ENCODE peak calls at places on chromosome 6, in four cellular contexts. B, N, F and O are unnamed samples.

GRCh38 chr6:4397307-4397706 is 261.9 kb upstream of the ECI2 start:
- DNase-seq in B (no peak), N (no peak), F (no peak), O (no peak)

GRCh38 chr6:21836772-21837460 is 243.4 kb downstream of the SOX4 start:
- DNase-seq in B (no peak), N (no peak), F (no peak), O (no peak)

GRCh38 chr6:99746261-99746895 is 139.7 kb downstream of the PRDM13 start:
- DNase-seq in B (peak; percentile 38), N (peak; percentile 20), F (peak; percentile 48), O (peak; percentile 74)

GRCh38 chr6:169251371-169251802 is 2.3 kb downstream of the THBS2 start:
- DNase-seq in B (no peak), N (no peak), F (no peak), O (no peak)

GRCh38 chr6:16769131-16769985 is 8.1 kb upstream of the ATXN1 start:
- DNase-seq in B (peak; percentile 35), N (no peak), F (peak; percentile 39), O (peak; percentile 61)

GRCh38 chr6:125631165-125631564 is 118.3 kb upstream of the HEY2 start:
- DNase-seq in B (no peak), N (no peak), F (no peak), O (no peak)

GRCh38 chr6:132931937-132932336 is 117.6 kb downstream of the RPS12 start:
- DNase-seq in B (no peak), N (no peak), F (no peak), O (peak; percentile 76)

GRCh38 chr6:25689966-25690365 is 38.0 kb downstream of the SCGN start:
- DNase-seq in B (no peak), N (no peak), F (no peak), O (no peak)

GRCh38 chr6:24440897-24441598 is 38.3 kb downstream of the MRS2 start:
- DNase-seq in B (no peak), N (no peak), F (no peak), O (no peak)
- TF ChIP-seq MXI1 in B (no peak), N (no peak), F (no peak), O (no peak)

GRCh38 chr6:34342247-34342646 is 50.2 kb downstream of the NUDT3 start:
- DNase-seq in B (no peak), N (no peak), F (no peak), O (no peak)
- H3K4me1 ChIP-seq in B (no peaks in the 10 kb centered on the region), N (peaks cover 21% of the 10 kb centered on the region), F (no peaks in the 10 kb centered on the region), O (peaks cover 9% of the 10 kb centered on the region)

DNA sequence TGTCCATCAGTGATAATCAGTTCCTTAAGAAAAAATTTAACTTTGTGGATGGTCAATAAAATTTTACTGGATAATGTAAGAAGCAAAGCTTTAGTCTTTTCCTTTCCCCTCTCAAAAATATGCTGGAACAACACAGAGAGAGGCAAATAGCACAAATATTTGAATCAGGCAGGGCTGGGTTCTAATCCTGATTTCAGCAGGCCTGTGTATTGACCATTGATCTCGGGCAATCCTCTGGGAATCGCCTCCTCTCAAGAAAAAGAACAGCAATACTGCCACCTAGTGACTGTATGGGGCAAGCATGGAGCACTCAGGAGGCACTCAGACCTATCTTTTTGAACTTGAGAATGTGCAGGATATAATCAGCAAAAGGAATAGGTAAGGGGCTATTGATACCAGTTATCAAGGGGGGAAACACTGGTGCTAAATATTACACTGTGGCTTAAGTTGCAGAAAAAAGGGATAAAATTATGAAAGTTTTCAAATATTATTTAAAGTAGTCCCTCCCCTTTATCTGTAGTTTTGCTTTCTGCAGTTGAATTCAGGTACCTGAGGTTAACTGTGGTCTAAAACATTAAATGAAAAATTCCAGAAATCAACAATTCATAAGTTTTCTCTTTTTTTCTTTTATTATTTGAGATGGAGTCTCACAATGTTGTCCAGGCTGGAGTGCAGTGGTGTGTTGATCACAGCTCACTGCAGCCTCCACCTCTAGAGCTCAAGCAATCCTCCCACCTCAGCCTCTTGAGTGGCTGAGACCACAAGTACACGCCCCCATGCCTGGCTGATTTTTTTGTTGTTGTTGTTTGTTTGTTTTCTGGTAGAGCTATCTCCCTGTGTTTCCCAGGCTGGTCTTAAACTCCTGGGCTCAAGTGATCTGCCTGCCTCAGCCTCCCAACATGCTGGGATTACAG is 91.8 kb upstream of the NHSL1 start:
- DNase-seq in B (peak; percentile 72), N (peak; percentile 31), F (peak; percentile 89), O (peak; percentile 79)
- TF ChIP-seq MXI1 in B (no peak), N (no peak), F (no peak), O (no peak)

GRCh38 chr6:17871169-17871479 is 116.3 kb downstream of the KIF13A start:
- DNase-seq in B (no peak), N (no peak), F (no peak), O (no peak)
- H3K4me1 ChIP-seq in B (peaks cover 22% of the 10 kb centered on the region), N (no peaks in the 10 kb centered on the region), F (peaks cover 29% of the 10 kb centered on the region), O (peaks cover 10% of the 10 kb centered on the region)

DNA sequence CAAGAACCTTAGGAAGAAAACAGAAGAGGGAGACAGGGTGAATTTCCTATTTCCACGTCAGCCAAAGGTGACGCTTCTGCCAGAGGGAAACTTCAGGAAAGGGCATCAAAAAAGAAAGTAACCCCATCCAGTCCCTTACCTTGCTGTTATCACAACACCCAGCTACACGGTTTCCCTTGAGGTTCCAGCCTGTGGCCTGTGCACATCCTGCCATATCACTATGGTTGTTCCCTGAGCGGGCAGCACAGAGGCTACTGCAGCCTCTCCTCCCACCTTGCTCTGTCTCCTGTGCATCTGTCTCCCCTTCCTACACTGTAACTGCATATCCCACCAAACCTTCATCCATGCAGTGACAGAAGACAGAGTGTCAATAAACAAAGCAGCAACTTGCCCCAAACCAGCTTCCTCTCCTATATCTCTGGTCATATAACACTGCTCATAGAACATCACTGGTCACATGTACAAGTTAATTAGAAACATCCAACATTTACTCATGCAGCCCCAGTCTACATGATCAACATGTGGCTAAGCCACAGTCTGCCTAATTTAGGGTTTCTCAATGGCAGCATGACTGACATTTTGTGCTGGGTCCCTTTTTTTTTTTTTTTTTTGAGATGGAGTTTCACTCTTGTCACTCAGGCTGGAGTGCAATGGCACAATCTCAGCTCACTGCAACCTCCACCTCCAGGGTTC is 54.7 kb downstream of the GFOD1 start:
- DNase-seq in B (no peak), N (peak; percentile 53), F (no peak), O (no peak)
- TF ChIP-seq MXI1 in B (no peak), N (no peak), F (no peak), O (no peak)